ENCODE peak calls at places on chromosomes 2 and 18, in five cellular contexts. One of them, this sample, is unnamed.

GRCh38 chr2:178479758-178480226 is 465 bp upstream of the PLEKHA3 start:
- DNase-seq in NCI-H510A: no peak
- DNase-seq in astrocyte of the spinal cord: no peak
- DNase-seq in central memory CD4-positive, alpha-beta T cell: no peak
- DNase-seq in RCC 7860: no peak
- DNase-seq in this sample: no peak

GRCh38 chr2:109710505-109711229 is 83.4 kb upstream of the RGPD5 start:
- DNase-seq in NCI-H510A: no peak
- DNase-seq in astrocyte of the spinal cord: no peak
- DNase-seq in central memory CD4-positive, alpha-beta T cell: no peak
- DNase-seq in RCC 7860: no peak
- DNase-seq in this sample: no peak

GRCh38 chr2:3071645-3072044 is 306.0 kb downstream of the EIPR1 start:
- DNase-seq in NCI-H510A: no peak
- DNase-seq in astrocyte of the spinal cord: no peak
- DNase-seq in central memory CD4-positive, alpha-beta T cell: no peak
- DNase-seq in RCC 7860: no peak
- DNase-seq in this sample: no peak

GRCh38 chr2:174024524-174025270 is 59.5 kb upstream of the SP3 start:
- DNase-seq in NCI-H510A: peak; percentile 32
- DNase-seq in astrocyte of the spinal cord: peak; percentile 90
- DNase-seq in central memory CD4-positive, alpha-beta T cell: no peak
- DNase-seq in RCC 7860: no peak
- DNase-seq in this sample: no peak

GRCh38 chr2:120222186-120223033 is 790 bp downstream of the TMEM185B start:
- DNase-seq in NCI-H510A: no peak
- DNase-seq in astrocyte of the spinal cord: no peak
- DNase-seq in central memory CD4-positive, alpha-beta T cell: no peak
- DNase-seq in RCC 7860: no peak
- DNase-seq in this sample: no peak

GRCh38 chr2:40367652-40368051 is 84.2 kb downstream of the SLC8A1 start:
- DNase-seq in NCI-H510A: no peak
- DNase-seq in astrocyte of the spinal cord: peak; percentile 81
- DNase-seq in central memory CD4-positive, alpha-beta T cell: no peak
- DNase-seq in RCC 7860: peak; percentile 49
- DNase-seq in this sample: no peak

GRCh38 chr2:175815537-175815936 is 186.5 kb downstream of the LNPK start:
- DNase-seq in NCI-H510A: no peak
- DNase-seq in astrocyte of the spinal cord: no peak
- DNase-seq in central memory CD4-positive, alpha-beta T cell: no peak
- DNase-seq in RCC 7860: no peak
- DNase-seq in this sample: no peak

GRCh38 chr18:76436342-76436741 is 58.7 kb downstream of the ZNF516 start:
- DNase-seq in NCI-H510A: no peak
- DNase-seq in astrocyte of the spinal cord: no peak
- DNase-seq in central memory CD4-positive, alpha-beta T cell: no peak
- DNase-seq in RCC 7860: no peak
- DNase-seq in this sample: no peak

GRCh38 chr2:241926541-241927311 is 57.2 kb downstream of the RTP5 start:
- DNase-seq in NCI-H510A: no peak
- DNase-seq in astrocyte of the spinal cord: no peak
- DNase-seq in central memory CD4-positive, alpha-beta T cell: no peak
- DNase-seq in RCC 7860: no peak
- DNase-seq in this sample: no peak

GRCh38 chr2:142217804-142218203 is 87.0 kb upstream of the LRP1B start:
- DNase-seq in NCI-H510A: no peak
- DNase-seq in astrocyte of the spinal cord: peak; percentile 40
- DNase-seq in central memory CD4-positive, alpha-beta T cell: no peak
- DNase-seq in RCC 7860: no peak
- DNase-seq in this sample: no peak

GRCh38 chr2:69572640-69573039 is 70.9 kb downstream of the AAK1 start:
- DNase-seq in NCI-H510A: no peak
- DNase-seq in astrocyte of the spinal cord: peak; percentile 60
- DNase-seq in central memory CD4-positive, alpha-beta T cell: no peak
- DNase-seq in RCC 7860: peak; percentile 40
- DNase-seq in this sample: no peak

GRCh38 chr2:224584768-224585204 is 377 bp downstream of the CUL3 start:
- DNase-seq in NCI-H510A: peak; percentile 7
- DNase-seq in astrocyte of the spinal cord: peak; percentile 43
- DNase-seq in central memory CD4-positive, alpha-beta T cell: peak; percentile 57
- DNase-seq in RCC 7860: peak; percentile 27
- DNase-seq in this sample: peak; percentile 60

GRCh38 chr2:207073791-207074678 is 91.7 kb downstream of the KLF7 start:
- DNase-seq in NCI-H510A: peak; percentile 16
- DNase-seq in astrocyte of the spinal cord: no peak
- DNase-seq in central memory CD4-positive, alpha-beta T cell: no peak
- DNase-seq in RCC 7860: no peak
- DNase-seq in this sample: peak; percentile 38

GRCh38 chr2:196445991-196446390 is 193.5 kb upstream of the CCDC150 start:
- DNase-seq in NCI-H510A: no peak
- DNase-seq in astrocyte of the spinal cord: no peak
- DNase-seq in central memory CD4-positive, alpha-beta T cell: no peak
- DNase-seq in RCC 7860: no peak
- DNase-seq in this sample: no peak

GRCh38 chr2:46179037-46179621 is 118.1 kb upstream of the EPAS1 start:
- DNase-seq in NCI-H510A: peak; percentile 18
- DNase-seq in astrocyte of the spinal cord: peak; percentile 93
- DNase-seq in central memory CD4-positive, alpha-beta T cell: peak; percentile 62
- DNase-seq in RCC 7860: no peak
- DNase-seq in this sample: no peak

GRCh38 chr2:88967844-88968243 is 276.4 kb downstream of the RPIA start:
- DNase-seq in NCI-H510A: no peak
- DNase-seq in astrocyte of the spinal cord: no peak
- DNase-seq in central memory CD4-positive, alpha-beta T cell: no peak
- DNase-seq in RCC 7860: no peak
- DNase-seq in this sample: no peak

GRCh38 chr18:7512326-7512725 is 54.8 kb upstream of the PTPRM start:
- DNase-seq in NCI-H510A: no peak
- DNase-seq in astrocyte of the spinal cord: no peak
- DNase-seq in central memory CD4-positive, alpha-beta T cell: no peak
- DNase-seq in RCC 7860: no peak
- DNase-seq in this sample: no peak

GRCh38 chr2:109210431-109211200 is 81.6 kb downstream of the SH3RF3 start:
- DNase-seq in NCI-H510A: no peak
- DNase-seq in astrocyte of the spinal cord: peak; percentile 29
- DNase-seq in central memory CD4-positive, alpha-beta T cell: no peak
- DNase-seq in RCC 7860: no peak
- DNase-seq in this sample: no peak

GRCh38 chr2:33660416-33661118 is 61.5 kb upstream of the FAM98A start:
- DNase-seq in NCI-H510A: no peak
- DNase-seq in astrocyte of the spinal cord: no peak
- DNase-seq in central memory CD4-positive, alpha-beta T cell: no peak
- DNase-seq in RCC 7860: peak; percentile 22
- DNase-seq in this sample: no peak

GRCh38 chr2:226609361-226609760 is 190.3 kb downstream of the IRS1 start:
- DNase-seq in NCI-H510A: no peak
- DNase-seq in astrocyte of the spinal cord: peak; percentile 90
- DNase-seq in central memory CD4-positive, alpha-beta T cell: no peak
- DNase-seq in RCC 7860: peak; percentile 60
- DNase-seq in this sample: no peak

GRCh38 chr2:15805206-15805605 is 135.1 kb upstream of the MYCN start:
- DNase-seq in NCI-H510A: no peak
- DNase-seq in astrocyte of the spinal cord: no peak
- DNase-seq in central memory CD4-positive, alpha-beta T cell: no peak
- DNase-seq in RCC 7860: no peak
- DNase-seq in this sample: no peak

This sample was measured in endothelial cell.